ENCODE peak calls at places on chromosome 4, in ten cellular contexts. C is neural crest cell; K is ovary; F is NCI-H2171; R is kidney glomerular epithelial cell; N is substantia nigra; V is naive thymus-derived CD4-positive, alpha-beta T cell; G is psoas muscle; T is Calu3; P is NCI-H1436. J is an unnamed sample.

GRCh38 chr4:140344621-140345020 is 28.8 kb upstream of the SCOC start:
- DNase-seq in C (no peak), K (no peak), F (no peak), R (no peak), N (no peak), V (no peak), G (no peak), T (peak; percentile 65), P (no peak), J (no peak)

GRCh38 chr4:101252721-101253120 is 94.6 kb downstream of the PPP3CA start:
- DNase-seq in C (no peak), K (no peak), F (no peak), R (no peak), N (no peak), V (no peak), G (no peak), T (no peak), P (no peak), J (peak; percentile 18)

GRCh38 chr4:138255917-138256597 is 13.9 kb upstream of the SLC7A11 start:
- DNase-seq in C (no peak), K (no peak), F (no peak), R (no peak), N (no peak), V (no peak), G (no peak), T (no peak), P (no peak), J (no peak)

GRCh38 chr4:86640469-86640868 is 46.4 kb downstream of the PTPN13 start:
- DNase-seq in C (no peak), K (no peak), F (no peak), R (no peak), N (no peak), V (no peak), G (no peak), T (no peak), P (no peak), J (peak; percentile 3)

GRCh38 chr4:68267433-68267944 is 22.0 kb upstream of the TMPRSS11B start:
- DNase-seq in C (no peak), K (no peak), F (no peak), R (peak; percentile 86), N (no peak), V (no peak), G (no peak), T (peak; percentile 22), P (no peak), J (peak; percentile 93)

GRCh38 chr4:6271206-6271605 is 1.6 kb downstream of the WFS1 start:
- DNase-seq in C (no peak), K (no peak), F (no peak), R (no peak), N (no peak), V (no peak), G (no peak), T (no peak), P (no peak), J (no peak)

GRCh38 chr4:76822294-76822693 is 75.7 kb downstream of the SOWAHB start:
- DNase-seq in C (no peak), K (no peak), F (no peak), R (no peak), N (no peak), V (no peak), G (peak; percentile 41), T (no peak), P (no peak), J (no peak)

GRCh38 chr4:86044593-86044985 is 315.3 kb downstream of the MAPK10 start:
- DNase-seq in C (no peak), K (no peak), F (no peak), R (no peak), N (no peak), V (no peak), G (no peak), T (no peak), P (no peak), J (no peak)

GRCh38 chr4:100391913-100392312 is 125.9 kb downstream of the EMCN start:
- DNase-seq in C (no peak), K (no peak), F (no peak), R (no peak), N (no peak), V (no peak), G (no peak), T (no peak), P (no peak), J (peak; percentile 82)

GRCh38 chr4:78057135-78057599 is at the start of gene FRAS1:
- DNase-seq in C (peak; percentile 56), K (peak; percentile 29), F (peak; percentile 49), R (no peak), N (peak; percentile 5), V (no peak), G (peak; percentile 19), T (peak; percentile 41), P (peak; percentile 60), J (peak; percentile 49)

GRCh38 chr4:39048291-39048690 is 13.7 kb upstream of the KLHL5 start:
- DNase-seq in C (no peak), K (no peak), F (no peak), R (no peak), N (no peak), V (no peak), G (no peak), T (no peak), P (no peak), J (no peak)

GRCh38 chr4:156298230-156298629 is 344.6 kb upstream of the CTSO start:
- DNase-seq in C (no peak), K (no peak), F (peak; percentile 28), R (peak; percentile 79), N (no peak), V (no peak), G (no peak), T (no peak), P (no peak), J (peak; percentile 81)

GRCh38 chr4:36281384-36282106 is at the start of gene DTHD1:
- DNase-seq in C (no peak), K (no peak), F (no peak), R (peak; percentile 32), N (no peak), V (no peak), G (no peak), T (peak; percentile 14), P (no peak), J (peak; percentile 65)

GRCh38 chr4:147626903-147627302 is 9.7 kb downstream of the TMEM184C start:
- DNase-seq in C (no peak), K (no peak), F (no peak), R (no peak), N (no peak), V (no peak), G (no peak), T (no peak), P (no peak), J (no peak)

GRCh38 chr4:181502611-181503010 is 740.6 kb upstream of the TENM3 start:
- DNase-seq in C (no peak), K (no peak), F (no peak), R (no peak), N (no peak), V (no peak), G (no peak), T (no peak), P (no peak), J (no peak)

J was measured in NCI-H226.